ENCODE peak calls at places on chromosomes 12 and 14, in six cellular contexts. One of them, this sample, is unnamed.
A peak's percentile ranks its signal among the peaks of the same experiment; 100 is the strongest.

GRCh38 chr12:48787791-48788521 is 933 bp downstream of the ADCY6 start:
- DNase-seq in aorta: no peak
- DNase-seq in IMR-90: no peak
- DNase-seq in pancreas: peak; percentile 54
- DNase-seq in fibroblast of lung: no peak
- DNase-seq in upper lobe of right lung: no peak
- DNase-seq in this sample: no peak

GRCh38 chr12:75666980-75667359 is 155.6 kb upstream of the KRR1 start:
- DNase-seq in aorta: no peak
- DNase-seq in upper lobe of right lung: no peak
- DNase-seq in fibroblast of lung: peak; percentile 92
- DNase-seq in pancreas: no peak
- DNase-seq in IMR-90: peak; percentile 92
- DNase-seq in this sample: no peak

GRCh38 chr14:99517046-99517642 is 35.9 kb downstream of the CCNK start:
- DNase-seq in upper lobe of right lung: no peak
- DNase-seq in IMR-90: no peak
- DNase-seq in pancreas: peak; percentile 77
- DNase-seq in aorta: peak; percentile 72
- DNase-seq in fibroblast of lung: no peak
- DNase-seq in this sample: peak; percentile 6

GRCh38 chr14:91827746-91828145 is 39.6 kb downstream of the TC2N start:
- DNase-seq in upper lobe of right lung: no peak
- DNase-seq in IMR-90: no peak
- DNase-seq in pancreas: no peak
- DNase-seq in aorta: no peak
- DNase-seq in fibroblast of lung: no peak
- DNase-seq in this sample: no peak

GRCh38 chr12:40207551-40207950 is 17.2 kb upstream of the LRRK2 start:
- DNase-seq in pancreas: no peak
- DNase-seq in aorta: no peak
- DNase-seq in fibroblast of lung: no peak
- DNase-seq in IMR-90: no peak
- DNase-seq in upper lobe of right lung: no peak
- DNase-seq in this sample: no peak

GRCh38 chr14:59244581-59244980 is 56.1 kb downstream of the DAAM1 start:
- DNase-seq in aorta: no peak
- DNase-seq in upper lobe of right lung: no peak
- DNase-seq in fibroblast of lung: no peak
- DNase-seq in IMR-90: no peak
- DNase-seq in pancreas: no peak
- DNase-seq in this sample: no peak

GRCh38 chr12:5944053-5944452 is 1.0 kb downstream of the ANO2 start:
- DNase-seq in IMR-90: no peak
- DNase-seq in fibroblast of lung: no peak
- DNase-seq in pancreas: peak; percentile 30
- DNase-seq in aorta: no peak
- DNase-seq in upper lobe of right lung: no peak
- DNase-seq in this sample: no peak

GRCh38 chr14:65833256-65833880 is 420.8 kb downstream of the FUT8 start:
- DNase-seq in IMR-90: no peak
- DNase-seq in upper lobe of right lung: no peak
- DNase-seq in aorta: no peak
- DNase-seq in pancreas: no peak
- DNase-seq in fibroblast of lung: no peak
- DNase-seq in this sample: no peak

GRCh38 chr14:100327128-100327527 is 4.0 kb downstream of the SLC25A47 start:
- DNase-seq in IMR-90: no peak
- DNase-seq in pancreas: no peak
- DNase-seq in upper lobe of right lung: no peak
- DNase-seq in aorta: no peak
- DNase-seq in fibroblast of lung: no peak
- DNase-seq in this sample: no peak

GRCh38 chr12:23083267-23083666 is 458.3 kb downstream of the ETNK1 start:
- DNase-seq in pancreas: no peak
- DNase-seq in upper lobe of right lung: no peak
- DNase-seq in IMR-90: peak; percentile 92
- DNase-seq in fibroblast of lung: peak; percentile 98
- DNase-seq in aorta: no peak
- DNase-seq in this sample: no peak

GRCh38 chr14:59897757-59898383 is 22.1 kb upstream of the LRRC9 start:
- DNase-seq in fibroblast of lung: peak; percentile 6
- DNase-seq in pancreas: no peak
- DNase-seq in aorta: no peak
- DNase-seq in upper lobe of right lung: no peak
- DNase-seq in IMR-90: no peak
- DNase-seq in this sample: peak; percentile 18

GRCh38 chr14:32230695-32231280 is 27.7 kb upstream of the RNU6-8 start:
- DNase-seq in pancreas: no peak
- DNase-seq in IMR-90: peak; percentile 67
- DNase-seq in fibroblast of lung: peak; percentile 95
- DNase-seq in aorta: no peak
- DNase-seq in upper lobe of right lung: no peak
- DNase-seq in this sample: no peak

GRCh38 chr12:53999596-54000104 is 311 bp upstream of the HOXC9 start:
- DNase-seq in fibroblast of lung: no peak
- DNase-seq in aorta: peak; percentile 90
- DNase-seq in pancreas: no peak
- DNase-seq in upper lobe of right lung: peak; percentile 57
- DNase-seq in IMR-90: peak; percentile 31
- DNase-seq in this sample: no peak

GRCh38 chr12:2651061-2651965 is 143.5 kb upstream of the FKBP4 start:
- DNase-seq in IMR-90: no peak
- DNase-seq in upper lobe of right lung: peak; percentile 45
- DNase-seq in pancreas: peak; percentile 42
- DNase-seq in fibroblast of lung: no peak
- DNase-seq in aorta: peak; percentile 69
- DNase-seq in this sample: no peak

GRCh38 chr14:74653386-74654138 is 41.5 kb upstream of the LTBP2 start:
- DNase-seq in aorta: no peak
- DNase-seq in upper lobe of right lung: no peak
- DNase-seq in pancreas: no peak
- DNase-seq in fibroblast of lung: peak; percentile 36
- DNase-seq in IMR-90: no peak
- DNase-seq in this sample: no peak

GRCh38 chr12:116745554-116745953 is 7.4 kb downstream of the RNFT2 start:
- DNase-seq in pancreas: no peak
- DNase-seq in IMR-90: no peak
- DNase-seq in aorta: no peak
- DNase-seq in fibroblast of lung: no peak
- DNase-seq in upper lobe of right lung: no peak
- DNase-seq in this sample: no peak

GRCh38 chr12:5246196-5246595 is 185.7 kb upstream of the NTF3 start:
- DNase-seq in upper lobe of right lung: no peak
- DNase-seq in IMR-90: no peak
- DNase-seq in pancreas: no peak
- DNase-seq in aorta: no peak
- DNase-seq in fibroblast of lung: no peak
- DNase-seq in this sample: no peak

GRCh38 chr12:118404876-118405521 is 28.6 kb downstream of the SUDS3 start:
- DNase-seq in upper lobe of right lung: no peak
- DNase-seq in aorta: peak; percentile 80
- DNase-seq in IMR-90: peak; percentile 68
- DNase-seq in pancreas: no peak
- DNase-seq in fibroblast of lung: peak; percentile 47
- DNase-seq in this sample: peak; percentile 78

GRCh38 chr14:84303140-84303539 is 1226.8 kb upstream of the FLRT2 start:
- DNase-seq in upper lobe of right lung: no peak
- DNase-seq in aorta: no peak
- DNase-seq in IMR-90: no peak
- DNase-seq in fibroblast of lung: no peak
- DNase-seq in pancreas: peak; percentile 24
- DNase-seq in this sample: no peak

GRCh38 chr12:109455706-109456105 is 21.4 kb downstream of the KCTD10 start:
- DNase-seq in pancreas: no peak
- DNase-seq in aorta: no peak
- DNase-seq in fibroblast of lung: no peak
- DNase-seq in IMR-90: no peak
- DNase-seq in upper lobe of right lung: no peak
- DNase-seq in this sample: no peak

GRCh38 chr12:113889076-113889475 is 77.0 kb downstream of the RBM19 start:
- DNase-seq in IMR-90: peak; percentile 31
- DNase-seq in pancreas: no peak
- DNase-seq in aorta: no peak
- DNase-seq in fibroblast of lung: peak; percentile 60
- DNase-seq in upper lobe of right lung: no peak
- DNase-seq in this sample: no peak

GRCh38 chr12:117985182-117985581 is 16.4 kb upstream of the KSR2 start:
- DNase-seq in IMR-90: no peak
- DNase-seq in upper lobe of right lung: no peak
- DNase-seq in fibroblast of lung: peak; percentile 9
- DNase-seq in pancreas: no peak
- DNase-seq in aorta: no peak
- DNase-seq in this sample: no peak

GRCh38 chr12:52870361-52871290 is 21.8 kb upstream of the KRT78 start:
- DNase-seq in IMR-90: peak; percentile 25
- DNase-seq in pancreas: peak; percentile 75
- DNase-seq in aorta: no peak
- DNase-seq in upper lobe of right lung: peak; percentile 83
- DNase-seq in fibroblast of lung: no peak
- DNase-seq in this sample: peak; percentile 88

GRCh38 chr14:54127526-54127925 is 170.9 kb upstream of the BMP4 start:
- DNase-seq in IMR-90: peak; percentile 37
- DNase-seq in aorta: no peak
- DNase-seq in fibroblast of lung: peak; percentile 66
- DNase-seq in pancreas: no peak
- DNase-seq in upper lobe of right lung: no peak
- DNase-seq in this sample: no peak

GRCh38 chr14:54121461-54121860 is 164.8 kb upstream of the BMP4 start:
- DNase-seq in pancreas: no peak
- DNase-seq in upper lobe of right lung: no peak
- DNase-seq in fibroblast of lung: peak; percentile 48
- DNase-seq in IMR-90: no peak
- DNase-seq in aorta: no peak
- DNase-seq in this sample: no peak

GRCh38 chr14:54126947-54127346 is 170.3 kb upstream of the BMP4 start:
- DNase-seq in pancreas: no peak
- DNase-seq in upper lobe of right lung: no peak
- DNase-seq in aorta: no peak
- DNase-seq in fibroblast of lung: no peak
- DNase-seq in IMR-90: no peak
- DNase-seq in this sample: no peak

GRCh38 chr14:54123836-54124235 is 167.2 kb upstream of the BMP4 start:
- DNase-seq in IMR-90: no peak
- DNase-seq in pancreas: no peak
- DNase-seq in aorta: no peak
- DNase-seq in upper lobe of right lung: no peak
- DNase-seq in fibroblast of lung: peak; percentile 57
- DNase-seq in this sample: no peak

DNA sequence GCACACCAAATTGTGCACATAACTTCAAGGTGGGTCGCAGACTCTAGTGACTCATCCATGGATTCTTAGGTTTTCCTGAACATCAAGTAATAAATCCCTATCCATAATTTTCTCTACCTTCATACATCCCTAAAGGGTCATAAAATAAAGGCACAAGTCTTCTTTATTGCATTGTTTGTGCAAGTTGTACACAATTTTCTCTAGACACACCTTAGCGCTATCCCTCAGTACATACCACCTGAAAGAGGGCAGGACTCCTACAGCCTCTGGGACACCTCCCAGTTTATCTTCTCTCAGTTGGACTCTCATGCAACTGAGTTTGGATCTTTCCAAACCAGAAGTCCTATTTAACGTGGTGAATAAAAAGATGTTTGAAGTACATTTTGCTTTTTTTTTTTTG is 168.5 kb upstream of the BMP4 start:
- DNase-seq in aorta: no peak
- DNase-seq in fibroblast of lung: no peak
- DNase-seq in upper lobe of right lung: no peak
- DNase-seq in pancreas: no peak
- DNase-seq in IMR-90: no peak
- DNase-seq in this sample: no peak
- H3K9me3 ChIP-seq in aorta: no peaks in the 10 kb centered on the region
- H3K9me3 ChIP-seq in fibroblast of lung: no peaks in the 10 kb centered on the region
- H3K9me3 ChIP-seq in upper lobe of right lung: no peaks in the 10 kb centered on the region
- H3K9me3 ChIP-seq in pancreas: no peaks in the 10 kb centered on the region
- H3K9me3 ChIP-seq in IMR-90: no peaks in the 10 kb centered on the region
- H3K9me3 ChIP-seq in this sample: no peaks in the 10 kb centered on the region

DNA sequence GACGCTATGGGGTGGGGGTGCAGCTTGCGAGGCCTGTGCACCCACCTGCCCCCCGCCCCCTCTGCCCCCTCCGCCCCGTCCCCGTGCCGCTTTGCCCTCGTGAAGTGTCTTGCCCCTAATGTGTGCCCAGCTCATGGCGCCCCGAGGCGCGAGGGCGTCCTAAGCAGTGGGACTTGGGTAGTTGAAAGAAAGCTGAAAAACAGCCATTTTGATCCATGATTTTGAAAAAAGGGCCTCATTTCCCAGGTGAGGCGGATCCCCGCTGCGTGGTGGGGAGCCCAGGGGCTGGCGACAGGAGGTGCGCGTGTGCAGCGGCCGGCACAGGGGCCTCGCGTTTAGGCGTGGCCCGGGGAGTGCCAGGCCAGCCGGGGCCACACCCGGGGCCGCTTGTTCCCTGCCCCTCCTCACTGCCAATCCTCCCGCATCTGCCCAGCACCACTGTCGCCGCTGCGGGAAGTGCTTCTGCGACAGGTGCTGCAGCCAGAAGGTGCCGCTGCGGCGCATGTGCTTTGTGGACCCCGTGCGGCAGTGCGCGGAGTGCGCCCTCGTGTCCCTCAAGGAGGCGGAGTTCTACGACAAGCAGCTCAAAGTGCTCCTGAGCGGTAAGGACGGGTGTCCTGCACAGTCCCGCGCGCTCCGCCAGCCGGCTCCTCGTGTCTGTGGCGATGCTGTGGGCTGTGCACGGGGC is 11.8 kb downstream of the ZFYVE21 start:
- DNase-seq in IMR-90: no peak
- DNase-seq in aorta: no peak
- DNase-seq in fibroblast of lung: no peak
- DNase-seq in upper lobe of right lung: peak; percentile 84
- DNase-seq in pancreas: peak; percentile 81
- DNase-seq in this sample: no peak
- H3K4me1 ChIP-seq in IMR-90: no peaks in the 10 kb centered on the region
- H3K4me1 ChIP-seq in aorta: no peaks in the 10 kb centered on the region
- H3K4me1 ChIP-seq in fibroblast of lung: peaks cover 4% of the 10 kb centered on the region
- H3K4me1 ChIP-seq in upper lobe of right lung: peaks cover 18% of the 10 kb centered on the region
- H3K4me1 ChIP-seq in pancreas: peaks cover 41% of the 10 kb centered on the region
- H3K4me1 ChIP-seq in this sample: no peaks in the 10 kb centered on the region

GRCh38 chr14:51097287-51097686 is 2.4 kb upstream of the TRIM9 start:
- DNase-seq in IMR-90: no peak
- DNase-seq in upper lobe of right lung: no peak
- DNase-seq in pancreas: no peak
- DNase-seq in aorta: no peak
- DNase-seq in fibroblast of lung: no peak
- DNase-seq in this sample: peak; percentile 54
- H3K27me3 ChIP-seq in IMR-90: peaks cover 36% of the 10 kb centered on the region
- H3K27me3 ChIP-seq in upper lobe of right lung: peaks cover 44% of the 10 kb centered on the region
- H3K27me3 ChIP-seq in pancreas: no peaks in the 10 kb centered on the region
- H3K27me3 ChIP-seq in aorta: no peaks in the 10 kb centered on the region
- H3K27me3 ChIP-seq in fibroblast of lung: peaks cover 27% of the 10 kb centered on the region
- H3K27me3 ChIP-seq in this sample: peaks cover 3% of the 10 kb centered on the region

DNA sequence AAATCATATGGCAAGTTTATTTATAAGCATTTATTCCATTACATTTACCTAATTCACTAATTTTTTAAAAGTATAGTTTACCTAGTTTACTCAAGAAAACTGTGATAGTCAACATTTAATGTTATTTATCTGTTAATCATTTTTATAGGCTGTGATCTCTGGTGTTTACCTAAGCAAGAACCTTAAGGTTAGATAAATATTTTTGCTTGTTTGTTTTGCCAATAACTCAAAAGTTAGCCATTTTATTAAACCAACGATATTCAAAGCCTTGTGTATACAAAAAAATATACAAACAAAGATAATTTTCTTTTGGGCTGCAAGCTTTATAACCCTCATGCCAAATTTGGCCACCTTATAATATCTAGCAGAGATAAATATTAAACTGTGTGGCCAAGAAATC is 157.3 kb downstream of the SLCO1B3 start:
- DNase-seq in upper lobe of right lung: no peak
- DNase-seq in aorta: no peak
- DNase-seq in fibroblast of lung: no peak
- DNase-seq in pancreas: no peak
- DNase-seq in IMR-90: no peak
- DNase-seq in this sample: no peak
- H3K9me3 ChIP-seq in upper lobe of right lung: no peaks in the 10 kb centered on the region
- H3K9me3 ChIP-seq in aorta: peaks cover 1% of the 10 kb centered on the region
- H3K9me3 ChIP-seq in fibroblast of lung: no peaks in the 10 kb centered on the region
- H3K9me3 ChIP-seq in pancreas: no peaks in the 10 kb centered on the region
- H3K9me3 ChIP-seq in IMR-90: peaks cover 8% of the 10 kb centered on the region
- H3K9me3 ChIP-seq in this sample: no peaks in the 10 kb centered on the region